ENCODE peak calls at places on chromosomes 1 and 21, in six cellular contexts. N is upper lobe of right lung, A is WERI-Rb-1, T is heart left ventricle, U is heart right ventricle, Z is brain microvascular endothelial cell. R is an unnamed sample.

GRCh38 chr1:78176448-78176847 is 130.7 kb downstream of the GIPC2 start:
- DNase-seq in N (no peak), A (no peak), T (peak), U (no peak), Z (peak), R (no peak)

GRCh38 chr1:40130892-40131291 is 30.3 kb upstream of the RLF start:
- DNase-seq in N (no peak), A (no peak), T (no peak), U (no peak), Z (no peak), R (no peak)

GRCh38 chr1:162997499-162998285 is 71.5 kb upstream of the RGS4 start:
- DNase-seq in N (no peak), A (no peak), T (no peak), U (no peak), Z (no peak), R (no peak)

GRCh38 chr1:5424802-5425201 is 567.4 kb downstream of the NPHP4 start:
- DNase-seq in N (no peak), A (no peak), T (no peak), U (no peak), Z (no peak), R (no peak)

GRCh38 chr21:39359382-39359781 is 10.5 kb upstream of the HMGN1 start:
- DNase-seq in N (no peak), A (no peak), T (no peak), U (no peak), Z (no peak), R (no peak)

GRCh38 chr1:21936366-21937031 is 611 bp downstream of the HSPG2 start:
- DNase-seq in N (no peak), A (peak), T (no peak), U (no peak), Z (no peak), R (peak)

GRCh38 chr1:223018534-223018933 is 124.5 kb downstream of the TLR5 start:
- DNase-seq in N (no peak), A (no peak), T (no peak), U (no peak), Z (no peak), R (no peak)

GRCh38 chr1:154076413-154076812 is 78.5 kb downstream of the NUP210L start:
- DNase-seq in N (no peak), A (no peak), T (no peak), U (no peak), Z (no peak), R (no peak)

GRCh38 chr21:43684424-43684823 is 25.1 kb downstream of the RRP1B start:
- DNase-seq in N (no peak), A (no peak), T (no peak), U (no peak), Z (no peak), R (no peak)

GRCh38 chr1:16614361-16615252 is 1.2 kb upstream of the NBPF1 start:
- DNase-seq in N (peak), A (peak), T (peak), U (no peak), Z (no peak), R (peak)

GRCh38 chr1:27577504-27578188 is 26.3 kb downstream of the AHDC1 start:
- DNase-seq in N (no peak), A (no peak), T (no peak), U (no peak), Z (no peak), R (peak)

GRCh38 chr21:25558123-25558522 is 49.2 kb downstream of the MRPL39 start:
- DNase-seq in N (no peak), A (no peak), T (no peak), U (no peak), Z (no peak), R (no peak)

GRCh38 chr1:85296980-85297379 is 20.5 kb upstream of the BCL10 start:
- DNase-seq in N (no peak), A (no peak), T (no peak), U (no peak), Z (no peak), R (no peak)

GRCh38 chr1:62144238-62144831 is 50.3 kb upstream of the L1TD1 start:
- DNase-seq in N (no peak), A (peak), T (no peak), U (no peak), Z (peak), R (no peak)

GRCh38 chr1:19442150-19443096 is 42.9 kb downstream of the CAPZB start:
- DNase-seq in N (no peak), A (no peak), T (no peak), U (no peak), Z (no peak), R (no peak)

GRCh38 chr1:156410740-156411139 is 41.7 kb downstream of the RHBG start:
- DNase-seq in N (no peak), A (no peak), T (no peak), U (no peak), Z (no peak), R (no peak)

GRCh38 chr21:34305605-34306235 is 58.1 kb upstream of the KCNE2 start:
- DNase-seq in N (no peak), A (no peak), T (no peak), U (no peak), Z (no peak), R (no peak)

GRCh38 chr1:13710097-13710496 is 10.1 kb downstream of the PRDM2 start:
- DNase-seq in N (no peak), A (no peak), T (no peak), U (no peak), Z (no peak), R (no peak)

GRCh38 chr1:19643602-19644419 is at the start of gene NBL1:
- DNase-seq in N (no peak), A (peak), T (peak), U (peak), Z (peak), R (peak)

GRCh38 chr1:153470707-153471106 is 10.3 kb upstream of the S100A7 start:
- DNase-seq in N (no peak), A (no peak), T (no peak), U (no peak), Z (no peak), R (no peak)

GRCh38 chr1:240122639-240123604 is 31.2 kb downstream of the FMN2 start:
- DNase-seq in N (peak), A (no peak), T (no peak), U (no peak), Z (peak), R (no peak)

GRCh38 chr1:180166436-180166800 is 11.7 kb downstream of the QSOX1 start:
- DNase-seq in N (no peak), A (no peak), T (no peak), U (no peak), Z (no peak), R (no peak)

GRCh38 chr1:58732087-58732486 is 32.2 kb upstream of the MYSM1 start:
- DNase-seq in N (no peak), A (no peak), T (no peak), U (no peak), Z (no peak), R (no peak)

GRCh38 chr1:2228157-2228594 is at the start of gene SKI:
- DNase-seq in N (no peak), A (no peak), T (no peak), U (no peak), Z (no peak), R (no peak)

GRCh38 chr1:36982708-36983107 is 51.6 kb downstream of the GRIK3 start:
- DNase-seq in N (no peak), A (no peak), T (no peak), U (no peak), Z (no peak), R (no peak)
- H3K27ac ChIP-seq in N (no peak), A (no peak), T (no peak), U (no peak), Z (no peak), R (no peak)

GRCh38 chr1:201619513-201619912 is 80.6 kb downstream of the NAV1 start:
- DNase-seq in N (no peak), A (no peak), T (no peak), U (no peak), Z (no peak), R (no peak)
- H3K27ac ChIP-seq in N (no peak), A (no peak), T (no peak), U (no peak), Z (no peak), R (no peak)

DNA sequence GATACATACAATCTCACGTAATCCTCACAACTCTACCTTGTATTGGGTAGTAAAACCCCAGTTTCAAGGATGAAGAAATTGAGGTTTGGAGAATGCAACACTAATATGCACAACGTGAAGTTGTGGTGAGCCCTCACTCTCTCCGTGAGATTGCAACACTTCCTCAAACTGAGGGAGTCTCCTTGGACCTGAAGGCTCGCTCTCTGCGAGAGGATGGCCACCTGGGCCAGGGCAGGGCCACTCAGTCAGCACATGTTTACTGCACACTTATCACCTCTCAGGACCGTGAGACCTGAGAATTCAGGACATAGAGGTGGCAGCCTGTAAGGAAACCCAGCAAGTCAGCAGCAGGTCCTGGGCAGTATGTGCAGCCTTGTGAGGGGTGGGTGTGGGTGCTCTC is 8.7 kb downstream of the SH3BP5L start:
- DNase-seq in N (no peak), A (no peak), T (no peak), U (no peak), Z (no peak), R (no peak)
- H3K27ac ChIP-seq in N (no peak), A (no peak), T (no peak), U (no peak), Z (no peak), R (no peak)

GRCh38 chr1:202575906-202576653 is 134.2 kb downstream of the SYT2 start:
- DNase-seq in N (no peak), A (no peak), T (no peak), U (no peak), Z (no peak), R (no peak)
- H3K27ac ChIP-seq in N (peak), A (no peak), T (peak), U (peak), Z (peak), R (peak)